ENCODE peak calls at places on chromosomes 2 and 18, in four cellular contexts. Y is GM12865, K is H7, G is NCI-H2081. C is an unnamed sample.

GRCh38 chr2:65017335-65017734 is 28.1 kb downstream of the SLC1A4 start:
- DNase-seq in G (no peak), Y (no peak), K (peak), C (peak)

GRCh38 chr2:158414538-158414937 is 42.0 kb downstream of the CCDC148 start:
- DNase-seq in G (no peak), Y (no peak), K (no peak), C (no peak)

GRCh38 chr2:217683096-217683870 is 319.5 kb downstream of the TNS1 start:
- DNase-seq in K (no peak), Y (no peak), G (no peak), C (no peak)

GRCh38 chr18:36298113-36298701 is 694 bp downstream of the FHOD3 start:
- DNase-seq in K (peak), Y (peak), G (no peak), C (no peak)

GRCh38 chr2:102137138-102137537 is 5.4 kb upstream of the IL1R1 start:
- DNase-seq in Y (peak), G (no peak), K (no peak), C (no peak)

GRCh38 chr18:8397034-8397433 is 212.2 kb upstream of the RAB12 start:
- DNase-seq in G (no peak), Y (no peak), K (no peak), C (no peak)

GRCh38 chr2:17620280-17620679 is 79.8 kb downstream of the VSNL1 start:
- DNase-seq in K (peak), Y (no peak), G (no peak), C (no peak)

GRCh38 chr2:165933211-165933610 is 20.4 kb downstream of the TTC21B start:
- DNase-seq in K (no peak), Y (no peak), G (no peak), C (no peak)

GRCh38 chr2:73920577-73921545 is 5.8 kb upstream of the DGUOK start:
- DNase-seq in K (peak), G (no peak), Y (peak), C (peak)

GRCh38 chr2:194151231-194151630 is 1505.8 kb upstream of the SLC39A10 start:
- DNase-seq in G (no peak), K (no peak), Y (no peak), C (no peak)

GRCh38 chr2:217691920-217692666 is 310.7 kb downstream of the TNS1 start:
- DNase-seq in G (no peak), K (no peak), Y (no peak), C (no peak)

GRCh38 chr2:85605406-85606115 is 3.1 kb upstream of the TMEM150A start:
- DNase-seq in K (peak), Y (no peak), G (no peak), C (no peak)

GRCh38 chr2:68807821-68808266 is 63.4 kb downstream of the BMP10 start:
- DNase-seq in G (no peak), K (no peak), Y (no peak), C (peak)

GRCh38 chr18:72539861-72540260 is 4.3 kb downstream of the CBLN2 start:
- DNase-seq in K (no peak), Y (no peak), G (no peak), C (no peak)

GRCh38 chr18:44901283-44901682 is 220.6 kb downstream of the SETBP1 start:
- DNase-seq in K (no peak), Y (no peak), G (no peak), C (no peak)

GRCh38 chr2:239813261-239814135 is 211.6 kb downstream of the NDUFA10 start:
- DNase-seq in Y (no peak), G (no peak), K (no peak), C (no peak)

GRCh38 chr2:216283038-216283900 is 89.0 kb downstream of the MARCHF4 start:
- DNase-seq in G (no peak), Y (peak), K (peak), C (no peak)

GRCh38 chr2:52844701-52845423 is 922.7 kb upstream of the CHAC2 start:
- DNase-seq in Y (no peak), G (no peak), K (peak), C (no peak)

GRCh38 chr2:241943209-241943850 is 73.8 kb downstream of the RTP5 start:
- DNase-seq in K (no peak), Y (no peak), G (no peak), C (no peak)

GRCh38 chr2:1748176-1748740 is 3.9 kb upstream of the PXDN start:
- DNase-seq in G (no peak), K (no peak), Y (no peak), C (no peak)

GRCh38 chr2:233928594-233929351 is 11.6 kb downstream of the TRPM8 start:
- DNase-seq in G (peak), Y (peak), K (peak), C (peak)

GRCh38 chr2:234979204-234980167 is 27.7 kb downstream of the SH3BP4 start:
- DNase-seq in K (no peak), G (no peak), Y (no peak), C (no peak)

GRCh38 chr2:30708491-30709290 is 98.6 kb downstream of the CAPN13 start:
- DNase-seq in G (no peak), Y (peak), K (peak), C (no peak)

GRCh38 chr2:237227190-237227988 is 141.7 kb downstream of the COPS8 start:
- DNase-seq in K (no peak), G (no peak), Y (no peak), C (no peak)

GRCh38 chr18:5295231-5295920 is at the start of gene ZBTB14:
- DNase-seq in G (peak), K (peak), Y (peak), C (peak)

GRCh38 chr2:197311521-197312033 is 997 bp upstream of the ANKRD44 start:
- DNase-seq in G (no peak), K (no peak), Y (no peak), C (peak)

GRCh38 chr2:79860233-79861058 is 347.6 kb downstream of the CTNNA2 start:
- DNase-seq in Y (no peak), G (no peak), K (peak), C (peak)

GRCh38 chr18:72572896-72573295 is 28.8 kb upstream of the CBLN2 start:
- DNase-seq in G (no peak), K (no peak), Y (no peak), C (no peak)

C was measured in Kasumi-1.